ENCODE peak calls at places on chromosomes 13 and 19, in seven cellular contexts. T is PC-3, S is neural progenitor cell, L is PC-9, Z is Karpas-422, C is HCT116, J is GM12878. G is an unnamed sample. For H3K36me3, the result is how much of the 10 kb centered on the place peaks cover.

GRCh38 chr13:77477299-77477848 is 58.1 kb upstream of the SCEL start:
- DNase-seq in T (no peak), C (no peak), S (no peak), L (no peak), Z (no peak), J (no peak), G (no peak)

GRCh38 chr19:36916991-36917390 is 859 bp downstream of the ZNF568 start:
- DNase-seq in C (no peak), S (peak), J (no peak), Z (no peak), L (no peak), T (no peak), G (no peak)

GRCh38 chr19:10145031-10145430 is 25.3 kb upstream of the EIF3G start:
- DNase-seq in S (no peak), Z (no peak), T (no peak), L (no peak), C (no peak), J (no peak), G (no peak)

GRCh38 chr19:8393871-8394250 is 3.7 kb downstream of the RAB11B start:
- DNase-seq in L (no peak), S (no peak), Z (no peak), C (no peak), T (no peak), J (no peak), G (no peak)

GRCh38 chr19:49347835-49348234 is 12.6 kb downstream of the CD37 start:
- DNase-seq in Z (peak), S (peak), T (peak), C (peak), J (no peak), L (no peak), G (no peak)

GRCh38 chr19:11138659-11139526 is 16.7 kb downstream of the SPC24 start:
- DNase-seq in L (peak), T (peak), C (no peak), S (peak), Z (no peak), J (no peak), G (no peak)

GRCh38 chr19:35545855-35546381 is 492 bp downstream of the TMEM147 start:
- DNase-seq in J (peak), L (peak), C (no peak), T (peak), Z (peak), S (no peak), G (no peak)

GRCh38 chr19:54208784-54209057 is 8.1 kb downstream of the RPS9 start:
- DNase-seq in T (peak), C (no peak), Z (peak), L (no peak), S (no peak), J (no peak), G (no peak)

GRCh38 chr13:39326471-39326870 is 276.5 kb downstream of the LHFPL6 start:
- DNase-seq in C (no peak), T (no peak), S (no peak), J (no peak), Z (no peak), L (no peak), G (no peak)

GRCh38 chr19:2325261-2326046 is 2.9 kb downstream of the LSM7 start:
- DNase-seq in C (no peak), L (no peak), T (no peak), Z (no peak), S (no peak), J (no peak), G (no peak)

GRCh38 chr19:367963-368623 is 23.5 kb upstream of the MIER2 start:
- DNase-seq in J (no peak), C (no peak), L (no peak), S (no peak), Z (no peak), T (no peak), G (no peak)

GRCh38 chr13:88937381-88937780 is 1266.2 kb downstream of the SLITRK5 start:
- DNase-seq in Z (no peak), C (no peak), T (no peak), S (no peak), L (no peak), J (no peak), G (no peak)

GRCh38 chr19:52638601-52639000 is 446 bp upstream of the ZNF83 start:
- DNase-seq in L (no peak), T (no peak), Z (no peak), J (no peak), C (no peak), S (no peak), G (no peak)

GRCh38 chr19:34269968-34270621 is 15.7 kb downstream of the GARRE1 start:
- DNase-seq in L (peak), T (peak), S (no peak), Z (peak), C (no peak), J (peak), G (peak)

GRCh38 chr13:31201341-31202024 is 1.7 kb downstream of the B3GLCT start:
- DNase-seq in Z (no peak), J (no peak), T (peak), C (no peak), L (no peak), S (no peak), G (no peak)

GRCh38 chr13:24340608-24340955 is 31.2 kb downstream of the C1QTNF9 start:
- DNase-seq in C (no peak), L (no peak), Z (no peak), T (no peak), J (no peak), S (no peak), G (no peak)

GRCh38 chr19:47179643-47180310 is 49.1 kb downstream of the SAE1 start:
- DNase-seq in S (no peak), L (no peak), C (no peak), T (no peak), Z (no peak), J (no peak), G (no peak)

GRCh38 chr19:47172666-47173455 is 42.2 kb downstream of the SAE1 start:
- DNase-seq in S (no peak), C (no peak), L (no peak), Z (no peak), T (no peak), J (no peak), G (no peak)

GRCh38 chr19:47176627-47177090 is 46.0 kb downstream of the SAE1 start:
- DNase-seq in S (no peak), Z (no peak), T (no peak), L (no peak), C (no peak), J (no peak), G (no peak)

GRCh38 chr19:47176071-47176626 is 45.5 kb downstream of the SAE1 start:
- DNase-seq in C (no peak), L (no peak), T (no peak), S (no peak), Z (no peak), J (no peak), G (no peak)
- H3K36me3 ChIP-seq in C (under half), L (under half), T (under half), S (under half), Z (under half), J (under half), G (under half)

DNA sequence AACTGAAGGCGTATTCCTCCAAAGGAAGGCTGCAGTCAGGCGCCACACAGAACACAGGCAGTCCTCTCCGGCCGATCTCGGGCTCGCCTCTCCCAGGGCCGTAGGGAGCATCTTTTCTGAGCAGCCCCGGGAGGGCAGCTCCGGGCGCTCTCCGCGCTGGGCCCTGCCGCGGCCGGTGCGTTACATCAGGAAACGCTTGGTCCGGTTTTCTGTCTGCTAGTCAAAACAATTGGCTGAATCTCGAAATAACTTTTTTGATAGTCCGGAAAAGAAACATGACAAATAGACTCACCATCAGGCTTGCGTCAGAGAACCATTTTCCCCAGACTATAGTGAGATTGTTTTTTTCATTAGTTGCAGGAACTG is 115.4 kb downstream of the KCNRG start:
- DNase-seq in Z (no peak), S (peak), L (peak), J (no peak), C (no peak), T (peak), G (no peak)
- H2AFZ ChIP-seq in Z (peak), S (peak), L (peak), J (no peak), C (no peak), T (peak), G (peak)

GRCh38 chr19:5218963-5219530 is 121.6 kb downstream of the PTPRS start:
- DNase-seq in T (no peak), J (no peak), S (no peak), L (no peak), Z (no peak), C (no peak), G (no peak)
- H3K36me3 ChIP-seq in T (under half), J (under half), S (under half), L (under half), Z (under half), C (under half), G (under half)

DNA sequence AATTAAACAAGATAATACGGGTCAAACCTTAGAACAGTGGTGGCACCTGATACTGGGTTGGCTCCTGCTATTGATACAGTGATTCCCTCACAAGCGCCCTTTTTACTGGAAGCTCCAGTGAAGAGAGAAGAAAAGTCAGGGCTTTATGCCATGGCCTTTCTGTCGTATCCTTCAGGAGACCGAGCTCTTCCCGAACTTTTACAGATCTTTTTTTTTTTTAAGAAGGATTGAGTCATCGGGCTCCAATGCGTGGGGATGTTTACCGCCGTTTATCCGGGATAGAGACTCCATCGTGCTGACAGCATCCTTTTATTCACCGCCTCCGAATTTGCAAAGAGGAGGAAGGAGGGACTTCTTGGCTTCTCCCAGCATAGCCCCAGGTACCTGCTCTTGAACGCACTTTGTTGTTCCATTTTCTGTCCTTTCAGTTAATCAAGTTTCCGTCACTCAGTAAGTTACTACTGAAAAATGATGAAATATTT is 574 bp downstream of the ZNF227 start:
- DNase-seq in C (no peak), Z (peak), T (peak), S (peak), L (no peak), J (no peak), G (no peak)
- H2AFZ ChIP-seq in C (peak), Z (peak), T (peak), S (peak), L (peak), J (peak), G (peak)

GRCh38 chr19:41425174-41426115 is 1.7 kb downstream of the B3GNT8 start:
- DNase-seq in L (no peak), Z (no peak), S (no peak), J (no peak), C (no peak), T (no peak), G (no peak)

GRCh38 chr19:41426116-41426841 is 895 bp downstream of the B3GNT8 start:
- DNase-seq in S (no peak), J (no peak), Z (peak), L (no peak), C (no peak), T (no peak), G (no peak)

GRCh38 chr19:41426952-41427646 is at the start of gene B3GNT8:
- DNase-seq in Z (peak), J (no peak), C (no peak), S (peak), L (peak), T (no peak), G (peak)

GRCh38 chr19:41428481-41428859 is 1.3 kb upstream of the B3GNT8 start:
- DNase-seq in T (no peak), J (no peak), Z (no peak), S (no peak), L (no peak), C (no peak), G (no peak)

DNA sequence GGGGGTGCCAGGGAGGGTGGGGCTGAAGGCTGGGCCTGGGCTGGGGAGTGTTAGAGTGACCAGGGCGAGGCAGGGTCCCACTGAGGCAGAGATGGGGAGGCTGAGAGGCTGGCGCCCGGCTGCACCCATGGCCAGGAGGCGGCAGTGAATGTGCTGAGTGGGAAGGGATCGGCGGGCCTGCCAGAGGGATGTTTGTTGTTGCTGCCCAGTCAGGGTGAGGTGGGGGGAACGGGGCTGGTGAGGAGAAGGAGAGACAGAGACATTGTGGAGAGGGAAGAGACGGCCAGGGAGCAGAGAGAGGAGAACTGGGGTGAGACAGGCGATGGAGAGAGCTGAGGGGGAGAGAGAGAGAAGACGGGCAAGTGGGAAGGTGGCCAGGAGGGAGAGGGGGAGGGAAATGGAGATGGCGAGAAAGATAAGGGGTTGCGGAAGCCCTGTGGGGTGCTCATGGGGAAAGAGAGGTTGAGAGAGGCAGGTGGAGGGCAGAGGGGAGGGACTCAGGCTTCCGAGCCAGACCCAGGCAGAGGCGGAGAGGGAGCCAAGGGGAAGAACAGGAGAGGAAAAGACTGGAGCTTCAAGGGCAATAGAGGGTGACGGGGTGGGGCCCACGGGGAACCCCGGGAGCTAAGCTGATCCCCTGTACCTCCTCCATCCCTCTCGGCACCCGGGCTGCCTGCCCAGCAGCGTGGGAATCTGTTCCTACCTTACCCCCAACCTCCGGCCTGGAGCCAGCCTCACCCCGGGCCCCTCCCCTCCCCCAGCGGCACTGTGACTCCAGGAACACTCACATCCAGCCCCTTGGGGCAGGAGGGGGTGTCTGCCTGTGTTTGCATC is 690 bp upstream of the B3GNT8 start:
- DNase-seq in J (no peak), C (no peak), L (no peak), T (no peak), S (peak), Z (peak), G (no peak)
- H3K36me3 ChIP-seq in J (under half), C (under half), L (under half), T (under half), S (under half), Z (under half), G (under half)

DNA sequence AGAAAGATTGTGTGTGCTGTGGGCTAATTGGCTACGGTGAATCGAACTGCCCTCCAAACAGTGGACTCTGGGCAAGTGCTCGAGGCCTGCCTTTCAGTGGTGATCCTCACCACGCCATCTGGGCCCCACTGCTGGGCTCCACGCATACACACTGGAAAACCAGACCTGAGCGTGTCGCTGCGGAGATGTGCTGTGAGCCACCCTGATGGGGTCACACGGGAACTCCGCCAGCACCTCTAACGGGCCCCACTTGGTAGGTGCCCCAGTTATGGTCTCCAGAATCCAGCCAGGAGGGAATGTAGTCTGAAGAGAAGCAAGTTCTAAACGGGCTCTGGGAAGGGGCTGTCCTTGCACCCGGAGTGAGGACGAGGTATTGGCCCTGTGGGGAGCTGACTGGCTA is 39.3 kb downstream of the C13orf46 start:
- DNase-seq in Z (no peak), L (no peak), T (no peak), S (no peak), C (no peak), J (no peak), G (no peak)
- H2AFZ ChIP-seq in Z (no peak), L (no peak), T (no peak), S (peak), C (no peak), J (no peak), G (no peak)

GRCh38 chr13:109770436-109770835 is 15.9 kb downstream of the IRS2 start:
- DNase-seq in C (no peak), S (no peak), L (no peak), J (no peak), Z (no peak), T (no peak), G (no peak)

GRCh38 chr13:109773786-109774185 is 12.6 kb downstream of the IRS2 start:
- DNase-seq in Z (no peak), J (no peak), T (no peak), L (no peak), S (no peak), C (no peak), G (no peak)

GRCh38 chr13:109776575-109776974 is 9.8 kb downstream of the IRS2 start:
- DNase-seq in S (no peak), L (no peak), T (peak), Z (no peak), C (no peak), J (no peak), G (no peak)

GRCh38 chr13:109771926-109772325 is 14.5 kb downstream of the IRS2 start:
- DNase-seq in L (no peak), S (no peak), T (no peak), C (no peak), Z (no peak), J (no peak), G (no peak)

DNA sequence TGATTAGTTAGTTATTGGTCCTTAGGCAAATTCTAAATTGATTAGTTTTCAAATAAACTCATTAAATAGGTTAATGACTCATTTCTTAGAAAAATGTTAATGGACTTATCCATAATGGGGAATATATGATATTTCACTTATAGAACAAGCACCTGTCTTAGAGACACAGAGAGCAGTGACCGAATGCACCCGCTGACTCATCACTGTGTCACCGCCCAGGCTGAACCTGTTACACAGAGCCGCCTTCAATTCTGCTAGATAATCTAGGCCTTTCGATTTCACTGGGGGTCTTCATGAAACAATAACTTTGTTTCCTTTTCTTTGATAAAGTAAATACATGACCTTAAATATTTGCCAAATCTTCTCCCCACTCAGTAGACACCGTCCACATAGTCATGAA is 13.1 kb downstream of the IRS2 start:
- DNase-seq in S (no peak), T (peak), J (no peak), C (no peak), Z (no peak), L (peak), G (no peak)
- H3K36me3 ChIP-seq in S (under half), T (under half), J (under half), C (under half), Z (under half), L (half or more), G (under half)